ENCODE peak calls at places on chromosomes 3 and 15, in ten cellular contexts. Z is RWPE1, I is psoas muscle, P is cardiac muscle cell, A is PC-9, J is upper lobe of right lung, L is astrocyte, D is SK-N-SH, H is ascending aorta, N is lower lobe of right lung. X is an unnamed sample.

GRCh38 chr3:172279191-172279640 is 169.0 kb downstream of the GHSR start:
- DNase-seq in I (no peak), D (no peak), N (no peak), H (no peak), A (no peak), P (no peak), J (no peak), L (peak; percentile 64), Z (no peak), X (no peak)

GRCh38 chr15:86611392-86612040 is 531.8 kb downstream of the AGBL1 start:
- DNase-seq in I (no peak), Z (peak; percentile 75), L (peak; percentile 72), H (no peak), P (no peak), D (no peak), N (no peak), A (no peak), J (no peak), X (no peak)

GRCh38 chr15:45378149-45378912 is at the start of gene GATM:
- DNase-seq in Z (peak; percentile 82), I (peak; percentile 84), D (peak; percentile 93), L (peak; percentile 76), A (peak; percentile 58), J (peak; percentile 83), N (peak; percentile 81), H (peak; percentile 43), P (peak; percentile 86), X (peak; percentile 90)

GRCh38 chr15:90349072-90349471 is 3.0 kb upstream of the ZNF774 start:
- DNase-seq in Z (no peak), P (no peak), J (no peak), H (no peak), N (no peak), I (no peak), L (no peak), A (no peak), D (no peak), X (no peak)

GRCh38 chr3:131630812-131631211 is 128.0 kb upstream of the MRPL3 start:
- DNase-seq in L (peak; percentile 2), P (no peak), A (no peak), N (no peak), D (no peak), Z (no peak), J (no peak), I (no peak), H (no peak), X (no peak)

GRCh38 chr15:79431636-79432344 is at the start of gene MINAR1:
- DNase-seq in A (no peak), D (peak; percentile 84), J (no peak), L (peak; percentile 57), I (peak; percentile 41), Z (peak; percentile 10), P (peak; percentile 57), H (no peak), N (no peak), X (no peak)

GRCh38 chr3:158278187-158278586 is 168.3 kb downstream of the RSRC1 start:
- DNase-seq in A (no peak), H (no peak), J (no peak), P (no peak), I (no peak), D (no peak), L (no peak), N (no peak), Z (no peak), X (no peak)

GRCh38 chr15:72785452-72786243 is 2.1 kb upstream of the ADPGK start:
- DNase-seq in P (peak; percentile 22), A (no peak), N (no peak), H (no peak), J (no peak), D (no peak), I (peak; percentile 19), L (peak; percentile 66), Z (no peak), X (no peak)

GRCh38 chr3:31596176-31596575 is 63.5 kb downstream of the STT3B start:
- DNase-seq in D (no peak), N (no peak), I (no peak), Z (no peak), J (no peak), H (no peak), L (no peak), P (no peak), A (no peak), X (no peak)

GRCh38 chr3:22495826-22496225 is 707.3 kb upstream of the UBE2E2 start:
- DNase-seq in L (no peak), D (no peak), H (no peak), N (no peak), Z (no peak), I (no peak), J (no peak), P (no peak), A (no peak), X (no peak)

GRCh38 chr15:38941399-38941953 is 376.9 kb upstream of the RASGRP1 start:
- DNase-seq in J (no peak), L (peak; percentile 40), A (peak; percentile 40), P (peak; percentile 11), Z (no peak), D (peak; percentile 41), H (no peak), N (no peak), I (no peak), X (no peak)

GRCh38 chr3:46102780-46103130 is 75.5 kb upstream of the XCR1 start:
- DNase-seq in A (no peak), N (no peak), Z (no peak), D (no peak), L (no peak), P (no peak), J (no peak), H (no peak), I (no peak), X (no peak)

GRCh38 chr3:46104706-46105105 is 77.4 kb upstream of the XCR1 start:
- DNase-seq in J (no peak), D (no peak), P (no peak), I (no peak), A (peak; percentile 78), L (no peak), Z (no peak), N (no peak), H (no peak), X (no peak)

GRCh38 chr3:46105313-46105919 is 78.1 kb upstream of the XCR1 start:
- DNase-seq in Z (no peak), J (no peak), N (no peak), H (no peak), D (no peak), P (no peak), L (no peak), A (no peak), I (no peak), X (no peak)

GRCh38 chr3:46100812-46101211 is 73.5 kb upstream of the XCR1 start:
- DNase-seq in H (no peak), Z (no peak), I (no peak), J (no peak), N (peak; percentile 51), D (no peak), L (no peak), A (no peak), P (no peak), X (no peak)

DNA sequence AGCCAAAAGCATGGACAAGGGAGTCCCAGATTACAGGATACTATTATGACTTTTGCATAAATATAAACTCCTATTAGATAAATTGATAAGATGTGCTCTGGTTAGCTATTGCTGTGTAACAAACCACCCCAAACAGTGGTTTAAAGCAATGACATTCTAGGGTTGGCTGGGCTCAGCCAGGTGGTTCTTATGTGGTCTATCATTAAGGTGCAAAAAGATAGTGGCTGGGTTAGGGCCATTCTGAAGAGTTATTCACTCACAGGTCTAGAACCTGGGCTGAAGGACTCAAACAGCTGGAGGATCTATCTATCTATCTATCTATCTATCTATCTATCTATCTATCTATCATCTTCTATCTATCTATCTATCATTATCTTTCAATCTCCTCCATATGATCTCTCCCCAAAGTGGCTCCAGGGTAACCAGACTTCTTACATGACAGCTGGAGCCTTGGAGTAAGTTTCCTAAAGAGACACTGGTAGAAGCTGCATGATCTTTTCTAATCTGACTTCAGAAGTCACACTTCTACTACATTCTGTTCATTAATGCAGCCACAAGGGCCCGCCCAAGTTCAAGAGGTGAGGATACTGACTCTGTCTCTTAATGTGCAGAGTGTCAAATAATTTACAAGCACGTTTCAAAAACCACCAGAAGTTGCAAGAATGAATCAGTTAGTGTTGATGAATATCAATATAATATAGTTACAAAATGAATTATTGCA is 74.9 kb upstream of the XCR1 start:
- DNase-seq in Z (no peak), D (no peak), I (no peak), P (no peak), N (no peak), H (no peak), L (no peak), A (no peak), J (no peak), X (no peak)
- TF ChIP-seq CTCF in Z (no peak), D (no peak), I (no peak), P (no peak), N (no peak), H (no peak), L (no peak), A (peak; percentile 27), J (no peak), X (no peak)

GRCh38 chr15:58527573-58528196 is 95.9 kb downstream of the LIPC start:
- DNase-seq in J (no peak), I (no peak), P (no peak), H (no peak), A (no peak), D (no peak), L (no peak), N (no peak), Z (no peak), X (no peak)
- H3K27ac ChIP-seq in J (no peak overlapping the region), I (no peak overlapping the region), P (no peak overlapping the region), H (peak overlapping the region; percentile 36), A (peak overlapping the region; percentile 55), D (no peak overlapping the region), L (no peak overlapping the region), N (no peak overlapping the region), Z (no peak overlapping the region), X (no peak overlapping the region)

DNA sequence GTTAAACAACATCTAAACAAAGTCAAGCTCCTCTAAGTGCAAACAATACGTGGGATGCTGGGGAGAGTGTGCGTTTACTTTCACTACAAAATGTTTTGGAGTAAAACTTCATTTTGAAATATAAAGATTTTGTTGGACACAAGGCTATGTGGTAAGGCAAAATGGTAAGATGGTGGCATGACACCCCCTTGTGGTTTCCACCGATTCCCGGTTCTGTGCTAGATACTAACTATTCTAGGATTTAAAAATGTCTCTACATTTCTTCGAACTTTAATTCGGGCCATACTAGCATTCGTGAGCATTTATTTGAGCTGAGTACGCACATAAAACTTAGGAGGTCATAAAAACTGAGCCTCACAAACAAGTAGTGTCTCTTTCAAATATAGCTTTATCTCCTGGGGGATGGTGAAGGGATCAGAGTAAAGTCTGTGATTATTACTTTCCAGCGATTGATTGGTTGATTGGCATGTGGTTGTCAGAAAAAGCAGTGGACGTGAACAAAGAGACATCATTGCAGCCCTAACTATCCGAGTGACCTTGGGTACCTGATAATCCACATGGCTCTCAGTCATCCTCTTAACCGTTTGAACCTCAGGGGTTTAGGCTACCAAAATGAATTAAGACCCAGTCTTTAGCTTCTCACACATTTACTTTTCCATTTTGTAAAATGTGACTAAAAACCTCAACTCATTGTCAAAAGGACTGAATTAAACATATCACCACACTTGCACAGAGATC is 1.1 kb upstream of the ZNF639 start:
- DNase-seq in P (peak; percentile 64), Z (peak; percentile 42), D (peak; percentile 56), N (no peak), A (no peak), H (no peak), I (no peak), J (no peak), L (no peak), X (no peak)
- TF ChIP-seq CTCF in P (peak; percentile 62), Z (peak; percentile 59), D (peak; percentile 69), N (peak; percentile 40), A (peak; percentile 55), H (peak; percentile 58), I (peak; percentile 32), J (peak; percentile 43), L (peak; percentile 56), X (no peak)

GRCh38 chr3:2536575-2536974 is 437.9 kb downstream of the CNTN4 start:
- DNase-seq in J (no peak), I (no peak), A (no peak), H (no peak), N (no peak), Z (no peak), D (no peak), P (no peak), L (no peak), X (no peak)
- H3K27ac ChIP-seq in J (no peak overlapping the region), I (no peak overlapping the region), A (no peak overlapping the region), H (no peak overlapping the region), N (no peak overlapping the region), Z (no peak overlapping the region), D (no peak overlapping the region), P (no peak overlapping the region), L (no peak overlapping the region), X (no peak overlapping the region)